ENCODE peak calls at places on chromosomes 7 and 10, in ten cellular contexts. E is neural crest cell; K is cerebellum; X is stimulated activated CD4-positive, alpha-beta T cell treated with anti-CD3 and anti-CD28 coated beads, Interleukin-1b, Interleukin-23, amount 100 ng/mL, for 4 hours; M is EL; W is M059J; Y is progenitor cell of endocrine pancreas; S is RPMI7951; B is kidney glomerular epithelial cell; J is DMS153. C is an unnamed sample.
A peak's percentile ranks its signal among the peaks of the same experiment; 100 is the strongest.

GRCh38 chr7:23530355-23530754 is 1.4 kb downstream of the TRA2A start:
- DNase-seq in E (no peak), K (peak; percentile 16), X (no peak), M (peak; percentile 30), W (peak; percentile 74), Y (no peak), S (peak; percentile 47), B (no peak), J (peak; percentile 57), C (no peak)

GRCh38 chr10:17958049-17958448 is 6.3 kb downstream of the SLC39A12 start:
- DNase-seq in E (no peak), K (no peak), X (no peak), M (no peak), W (no peak), Y (no peak), S (no peak), B (no peak), J (no peak), C (no peak)

GRCh38 chr10:72099054-72099921 is 10.9 kb upstream of the SPOCK2 start:
- DNase-seq in E (no peak), K (no peak), X (no peak), M (no peak), W (no peak), Y (no peak), S (no peak), B (no peak), J (no peak), C (no peak)

GRCh38 chr7:69403169-69403568 is 195.1 kb upstream of the AUTS2 start:
- DNase-seq in E (no peak), K (no peak), X (no peak), M (no peak), W (peak; percentile 46), Y (no peak), S (no peak), B (no peak), J (no peak), C (no peak)

GRCh38 chr7:131563918-131564317 is 7.5 kb upstream of the PODXL start:
- DNase-seq in E (no peak), K (no peak), X (no peak), M (no peak), W (no peak), Y (no peak), S (no peak), B (no peak), J (no peak), C (no peak)

GRCh38 chr7:11831383-11831726 is 643 bp downstream of the THSD7A start:
- DNase-seq in E (no peak), K (no peak), X (no peak), M (no peak), W (peak; percentile 36), Y (no peak), S (peak; percentile 1), B (peak; percentile 58), J (no peak), C (no peak)

GRCh38 chr10:69335063-69335587 is 56.8 kb downstream of the HK1 start:
- DNase-seq in E (no peak), K (no peak), X (no peak), M (no peak), W (no peak), Y (no peak), S (no peak), B (no peak), J (no peak), C (no peak)

GRCh38 chr7:2757904-2758672 is 70.1 kb downstream of the AMZ1 start:
- DNase-seq in E (no peak), K (no peak), X (peak; percentile 44), M (peak; percentile 98), W (peak; percentile 99), Y (no peak), S (peak; percentile 100), B (peak; percentile 95), J (peak; percentile 93), C (no peak)

GRCh38 chr7:139618482-139619366 is 95.2 kb downstream of the CLEC2L start:
- DNase-seq in E (peak; percentile 46), K (peak; percentile 42), X (peak; percentile 22), M (peak; percentile 54), W (peak; percentile 51), Y (peak; percentile 22), S (peak; percentile 38), B (no peak), J (no peak), C (peak; percentile 27)

GRCh38 chr7:34064511-34065158 is 159.3 kb downstream of the BMPER start:
- DNase-seq in E (no peak), K (peak; percentile 89), X (no peak), M (no peak), W (no peak), Y (no peak), S (no peak), B (no peak), J (no peak), C (no peak)

GRCh38 chr10:77041636-77042258 is 595.9 kb downstream of the KCNMA1 start:
- DNase-seq in E (no peak), K (no peak), X (no peak), M (no peak), W (no peak), Y (no peak), S (peak; percentile 13), B (no peak), J (no peak), C (no peak)

GRCh38 chr7:43479042-43479441 is 103.9 kb upstream of the STK17A start:
- DNase-seq in E (no peak), K (no peak), X (no peak), M (no peak), W (no peak), Y (no peak), S (no peak), B (no peak), J (no peak), C (no peak)

GRCh38 chr10:63430091-63430998 is 35.4 kb downstream of the JMJD1C start:
- DNase-seq in E (no peak), K (no peak), X (no peak), M (peak; percentile 82), W (peak; percentile 89), Y (no peak), S (peak; percentile 71), B (peak; percentile 67), J (peak; percentile 9), C (no peak)

GRCh38 chr7:1531263-1531978 is 919 bp downstream of the MAFK start:
- DNase-seq in E (no peak), K (peak; percentile 30), X (no peak), M (peak; percentile 43), W (peak; percentile 61), Y (no peak), S (peak; percentile 28), B (peak; percentile 2), J (no peak), C (no peak)

GRCh38 chr10:112215342-112215774 is 31.8 kb upstream of the GPAM start:
- DNase-seq in E (no peak), K (no peak), X (no peak), M (no peak), W (no peak), Y (no peak), S (no peak), B (no peak), J (no peak), C (no peak)

GRCh38 chr7:657565-658119 is 68.9 kb upstream of the DNAAF5 start:
- DNase-seq in E (no peak), K (no peak), X (no peak), M (no peak), W (peak; percentile 12), Y (no peak), S (peak; percentile 51), B (no peak), J (no peak), C (no peak)

GRCh38 chr7:94022550-94022949 is 18.4 kb upstream of the BET1 start:
- DNase-seq in E (no peak), K (no peak), X (no peak), M (no peak), W (peak; percentile 25), Y (no peak), S (peak; percentile 62), B (no peak), J (no peak), C (no peak)

GRCh38 chr10:16644146-16644545 is 122.5 kb upstream of the C1QL3 start:
- DNase-seq in E (no peak), K (no peak), X (no peak), M (peak; percentile 67), W (peak; percentile 30), Y (no peak), S (peak; percentile 61), B (no peak), J (no peak), C (no peak)

GRCh38 chr7:85185355-85186082 is 1.3 kb downstream of the SEMA3D start:
- DNase-seq in E (peak; percentile 46), K (no peak), X (no peak), M (peak; percentile 87), W (peak; percentile 90), Y (peak; percentile 22), S (peak; percentile 30), B (no peak), J (no peak), C (peak; percentile 52)

GRCh38 chr7:27739301-27739913 is 555 bp upstream of the TAX1BP1 start:
- DNase-seq in E (no peak), K (no peak), X (no peak), M (peak; percentile 16), W (no peak), Y (no peak), S (peak; percentile 73), B (peak; percentile 84), J (peak; percentile 18), C (no peak)

GRCh38 chr7:28408105-28408973 is 4.0 kb upstream of the CREB5 start:
- DNase-seq in E (peak; percentile 19), K (peak; percentile 77), X (no peak), M (no peak), W (no peak), Y (no peak), S (peak; percentile 33), B (peak; percentile 86), J (no peak), C (peak; percentile 32)

GRCh38 chr10:96272256-96272985 is 1.1 kb upstream of the BLNK start:
- DNase-seq in E (no peak), K (no peak), X (no peak), M (no peak), W (no peak), Y (no peak), S (no peak), B (no peak), J (no peak), C (no peak)